ENCODE peak calls at places on chromosomes 11 and 22, in six cellular contexts. One of them, this sample, is unnamed.

GRCh38 chr22:35257321-35258143 is at the start of gene HMGXB4:
- DNase-seq in AG20443: peak; percentile 99
- DNase-seq in activated T-helper 1 cell treated with anti-CD3 and anti-CD28 coated beads, Interleukin-2, amount 50 U/mL, for 16 hours: peak; percentile 78
- DNase-seq in GM12891: peak; percentile 84
- DNase-seq in effector memory CD4-positive, alpha-beta T cell: peak; percentile 74
- DNase-seq in brain microvascular endothelial cell: peak; percentile 85
- DNase-seq in this sample: peak; percentile 95

GRCh38 chr22:50507421-50507990 is at the start of gene LMF2:
- DNase-seq in AG20443: peak; percentile 97
- DNase-seq in activated T-helper 1 cell treated with anti-CD3 and anti-CD28 coated beads, Interleukin-2, amount 50 U/mL, for 16 hours: peak; percentile 92
- DNase-seq in GM12891: peak; percentile 99
- DNase-seq in effector memory CD4-positive, alpha-beta T cell: peak; percentile 95
- DNase-seq in brain microvascular endothelial cell: peak; percentile 69
- DNase-seq in this sample: peak; percentile 99

GRCh38 chr11:108551653-108552462 is 41.7 kb downstream of the EXPH5 start:
- DNase-seq in AG20443: peak; percentile 52
- DNase-seq in activated T-helper 1 cell treated with anti-CD3 and anti-CD28 coated beads, Interleukin-2, amount 50 U/mL, for 16 hours: no peak
- DNase-seq in GM12891: no peak
- DNase-seq in effector memory CD4-positive, alpha-beta T cell: no peak
- DNase-seq in brain microvascular endothelial cell: peak; percentile 36
- DNase-seq in this sample: no peak

GRCh38 chr11:7635137-7635536 is 38.2 kb downstream of the CYB5R2 start:
- DNase-seq in AG20443: no peak
- DNase-seq in activated T-helper 1 cell treated with anti-CD3 and anti-CD28 coated beads, Interleukin-2, amount 50 U/mL, for 16 hours: no peak
- DNase-seq in GM12891: no peak
- DNase-seq in effector memory CD4-positive, alpha-beta T cell: no peak
- DNase-seq in brain microvascular endothelial cell: no peak
- DNase-seq in this sample: no peak

GRCh38 chr11:101866619-101867491 is 48.0 kb upstream of the CEP126 start:
- DNase-seq in AG20443: peak; percentile 36
- DNase-seq in activated T-helper 1 cell treated with anti-CD3 and anti-CD28 coated beads, Interleukin-2, amount 50 U/mL, for 16 hours: no peak
- DNase-seq in GM12891: no peak
- DNase-seq in effector memory CD4-positive, alpha-beta T cell: no peak
- DNase-seq in brain microvascular endothelial cell: peak; percentile 27
- DNase-seq in this sample: no peak

GRCh38 chr11:103338621-103339484 is 229.6 kb downstream of the DYNC2H1 start:
- DNase-seq in AG20443: no peak
- DNase-seq in activated T-helper 1 cell treated with anti-CD3 and anti-CD28 coated beads, Interleukin-2, amount 50 U/mL, for 16 hours: no peak
- DNase-seq in GM12891: no peak
- DNase-seq in effector memory CD4-positive, alpha-beta T cell: no peak
- DNase-seq in brain microvascular endothelial cell: peak; percentile 67
- DNase-seq in this sample: no peak

GRCh38 chr11:69463181-69463891 is 18.1 kb upstream of the LINC01488 start:
- DNase-seq in AG20443: peak; percentile 88
- DNase-seq in activated T-helper 1 cell treated with anti-CD3 and anti-CD28 coated beads, Interleukin-2, amount 50 U/mL, for 16 hours: no peak
- DNase-seq in GM12891: no peak
- DNase-seq in effector memory CD4-positive, alpha-beta T cell: no peak
- DNase-seq in brain microvascular endothelial cell: peak; percentile 65
- DNase-seq in this sample: no peak

GRCh38 chr11:32318071-32318815 is 117.1 kb downstream of the WT1 start:
- DNase-seq in AG20443: no peak
- DNase-seq in activated T-helper 1 cell treated with anti-CD3 and anti-CD28 coated beads, Interleukin-2, amount 50 U/mL, for 16 hours: no peak
- DNase-seq in GM12891: no peak
- DNase-seq in effector memory CD4-positive, alpha-beta T cell: no peak
- DNase-seq in brain microvascular endothelial cell: no peak
- DNase-seq in this sample: no peak

This sample was measured in GM19239.